ENCODE peak calls at places on chromosomes 1 and 21, in nine cellular contexts. Z is HL-60, J is dorsolateral prefrontal cortex, X is cardiac muscle cell, V is cardiac fibroblast, G is AG10803, S is vagina, R is IMR-90, L is neural progenitor cell. C is an unnamed sample.

GRCh38 chr1:147264158-147264768 is 21.8 kb downstream of the CHD1L start:
- DNase-seq in G (peak), L (no peak), R (peak), J (no peak), S (no peak), X (no peak), Z (no peak), V (peak), C (no peak)

GRCh38 chr1:186424539-186424938 is 36.4 kb downstream of the PDC start:
- DNase-seq in Z (no peak), J (no peak), V (peak), X (no peak), R (no peak), S (no peak), G (no peak), L (no peak), C (peak)

GRCh38 chr1:94909486-94909885 is 17.4 kb downstream of the CNN3 start:
- DNase-seq in V (no peak), G (no peak), X (peak), J (no peak), L (peak), Z (no peak), S (no peak), R (no peak), C (no peak)

GRCh38 chr1:157691285-157691920 is 9.2 kb downstream of the FCRL3 start:
- DNase-seq in R (peak), L (peak), V (peak), S (no peak), J (no peak), Z (peak), X (peak), G (peak), C (peak)

GRCh38 chr1:201389066-201389465 is 10.1 kb downstream of the LAD1 start:
- DNase-seq in L (no peak), X (no peak), G (no peak), S (no peak), J (no peak), R (no peak), Z (no peak), V (no peak), C (no peak)

GRCh38 chr1:82775402-82776000 is 974.8 kb downstream of the ADGRL2 start:
- DNase-seq in S (no peak), V (peak), J (peak), R (no peak), Z (no peak), G (peak), X (peak), L (peak), C (no peak)

GRCh38 chr1:54885863-54886723 is 902 bp downstream of the DHCR24 start:
- DNase-seq in L (peak), G (no peak), X (peak), R (no peak), S (no peak), Z (no peak), V (peak), J (no peak), C (peak)

GRCh38 chr1:212291505-212292134 is 6.4 kb downstream of the PPP2R5A start:
- DNase-seq in S (no peak), V (peak), G (peak), Z (peak), X (peak), J (no peak), L (peak), R (peak), C (peak)

GRCh38 chr1:203835476-203835875 is 25.9 kb upstream of the SNRPE start:
- DNase-seq in R (no peak), L (no peak), V (no peak), G (no peak), X (no peak), J (no peak), Z (no peak), S (no peak), C (no peak)

GRCh38 chr1:204380293-204380831 is 20.6 kb upstream of the PLEKHA6 start:
- DNase-seq in X (no peak), R (no peak), S (peak), V (no peak), G (no peak), Z (no peak), L (no peak), J (no peak), C (peak)

GRCh38 chr1:29358183-29358582 is 121.9 kb downstream of the PTPRU start:
- DNase-seq in S (no peak), R (no peak), V (no peak), L (no peak), Z (no peak), G (no peak), X (no peak), J (no peak), C (no peak)

GRCh38 chr1:216945506-216946080 is 222.4 kb upstream of the ESRRG start:
- DNase-seq in X (no peak), G (no peak), V (no peak), J (no peak), R (no peak), S (no peak), L (no peak), Z (no peak), C (no peak)

GRCh38 chr1:42379794-42380616 is 587 bp upstream of the RIMKLA start:
- DNase-seq in V (peak), Z (no peak), R (peak), L (peak), G (peak), S (no peak), X (peak), J (peak), C (no peak)

GRCh38 chr21:42862123-42862475 is 17.2 kb downstream of the WDR4 start:
- DNase-seq in S (no peak), V (no peak), Z (no peak), J (no peak), G (no peak), X (no peak), L (no peak), R (no peak), C (no peak)

GRCh38 chr21:45434645-45435217 is 29.8 kb downstream of the COL18A1 start:
- DNase-seq in R (no peak), X (no peak), L (no peak), G (no peak), Z (no peak), J (no peak), S (no peak), V (no peak), C (no peak)

GRCh38 chr1:29390075-29390474 is 153.8 kb downstream of the PTPRU start:
- DNase-seq in G (no peak), V (no peak), Z (no peak), R (no peak), S (no peak), X (no peak), J (no peak), L (no peak), C (no peak)

GRCh38 chr1:106677721-106678120 is 378.8 kb upstream of the PRMT6 start:
- DNase-seq in Z (no peak), R (no peak), X (no peak), G (no peak), V (no peak), J (no peak), S (no peak), L (no peak), C (no peak)

GRCh38 chr1:94551449-94551848 is 9.9 kb upstream of the F3 start:
- DNase-seq in G (no peak), V (no peak), J (no peak), X (no peak), Z (no peak), R (no peak), S (peak), L (no peak), C (no peak)

GRCh38 chr1:143735764-143736461 is 235.9 kb downstream of the FAM72C start:
- DNase-seq in S (no peak), R (no peak), V (no peak), J (no peak), G (no peak), Z (no peak), L (no peak), X (peak), C (peak)
- H3K4me3 ChIP-seq in S (no peak), R (no peak), V (peak), J (peak), G (no peak), Z (no peak), L (no peak), X (peak), C (peak)

GRCh38 chr1:232183802-232184201 is 446.1 kb downstream of the SIPA1L2 start:
- DNase-seq in J (no peak), L (no peak), R (no peak), X (no peak), G (no peak), Z (no peak), V (no peak), S (no peak), C (no peak)
- TF ChIP-seq CTCF in J (no peak), L (no peak), R (no peak), X (no peak), G (no peak), Z (no peak), V (no peak), S (no peak), C (no peak)

DNA sequence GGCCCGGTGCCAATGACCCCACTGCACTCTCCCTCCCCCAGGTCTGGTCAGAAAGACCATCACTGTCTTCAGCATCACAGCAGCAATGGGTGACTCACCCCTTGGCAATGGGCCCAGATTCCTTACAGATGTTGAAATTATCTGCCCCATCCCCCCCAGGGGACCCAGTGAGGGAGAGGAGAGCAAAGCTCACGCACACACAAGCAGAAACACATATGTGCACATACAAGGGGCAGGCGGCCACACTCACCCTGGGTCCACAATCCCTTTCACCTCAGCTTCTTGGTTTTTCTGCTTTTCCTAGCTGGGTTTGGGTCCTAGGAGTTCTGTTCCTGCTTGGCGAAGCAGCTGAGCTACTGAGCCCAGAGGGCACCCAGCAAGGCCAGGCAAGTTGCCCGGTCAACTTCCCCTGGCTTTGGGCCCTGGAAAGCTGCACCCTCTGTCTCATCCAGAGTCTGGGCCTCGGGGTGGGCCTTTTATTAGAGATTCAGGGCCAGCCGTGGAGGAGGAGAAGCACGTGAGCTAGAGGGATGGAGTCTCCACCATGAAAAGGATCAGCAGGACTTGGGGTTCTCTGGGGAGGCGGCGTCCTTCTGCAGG is 2.6 kb downstream of the COL16A1 start:
- DNase-seq in L (no peak), G (peak), J (peak), S (peak), X (no peak), R (peak), Z (peak), V (peak), C (peak)
- H3K4me3 ChIP-seq in L (no peak), G (peak), J (peak), S (peak), X (no peak), R (no peak), Z (no peak), V (peak), C (no peak)

DNA sequence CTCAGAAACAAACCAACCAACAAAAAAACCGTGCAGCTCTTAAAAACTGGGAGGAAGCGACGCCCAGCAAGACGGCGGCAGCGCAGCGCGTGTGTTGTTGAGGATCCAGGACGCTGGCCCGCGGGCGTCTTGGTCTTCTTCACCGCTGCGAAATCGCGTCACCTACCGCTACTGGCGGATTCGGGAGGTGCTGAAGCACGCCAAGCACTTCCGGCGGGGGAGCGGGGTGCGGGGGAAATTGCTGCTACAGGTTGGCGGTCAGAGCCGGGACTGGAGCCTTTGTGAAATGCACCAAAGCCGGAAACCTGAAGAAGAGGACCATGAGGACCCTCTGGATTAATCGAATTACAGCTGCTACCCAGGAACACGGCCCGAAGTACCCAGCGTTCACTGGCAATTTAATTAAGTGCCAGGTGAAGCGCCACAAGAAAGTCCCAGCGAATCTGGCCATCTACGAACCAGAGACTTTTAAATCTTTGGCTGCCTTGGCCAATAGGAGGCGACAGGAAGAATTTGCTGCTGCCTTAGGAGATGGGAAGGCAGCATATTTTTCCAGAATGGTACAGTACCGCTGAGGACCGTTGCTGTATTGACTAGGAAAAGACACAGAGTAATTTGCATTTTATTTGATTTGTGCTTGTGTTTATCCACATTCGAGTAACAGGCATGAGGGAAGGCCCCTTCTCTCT is 11.9 kb upstream of the RIPPLY3 start:
- DNase-seq in S (no peak), J (no peak), Z (no peak), G (no peak), X (no peak), R (no peak), L (peak), V (no peak), C (no peak)
- TF ChIP-seq CTCF in S (no peak), J (no peak), Z (no peak), G (no peak), X (peak), R (peak), L (no peak), V (no peak), C (no peak)